ENCODE peak calls at places on chromosome 21, in ten cellular contexts. L is stimulated activated CD8-positive, alpha-beta memory T cell treated with anti-CD3 and anti-CD28 coated beads, Interleukin-15, amount 100 ng/mL, for 1 hour; X is AG09309; Q is brain microvascular endothelial cell; A is GM18507; R is NCI-H1694; J is HepG2; M is cardiac fibroblast; Y is DMS 273 treated with DMSO at 0.1 percent for 48 hours; Z is anterior cingulate cortex. H is an unnamed sample.
A peak's percentile ranks its signal among the peaks of the same experiment; 100 is the strongest.

GRCh38 chr21:42677339-42678117 is 24.1 kb downstream of the PDE9A start:
- DNase-seq in L (no peak), X (no peak), Q (peak; percentile 86), A (no peak), R (no peak), J (no peak), M (peak; percentile 80), Y (no peak), Z (no peak), H (no peak)

GRCh38 chr21:43034098-43034497 is 41.5 kb downstream of the CBS start:
- DNase-seq in L (no peak), X (no peak), Q (no peak), A (no peak), R (no peak), J (no peak), M (peak; percentile 12), Y (no peak), Z (no peak), H (no peak)

GRCh38 chr21:36509966-36510742 is 30.2 kb upstream of the CLDN14 start:
- DNase-seq in L (no peak), X (no peak), Q (no peak), A (no peak), R (no peak), J (no peak), M (no peak), Y (no peak), Z (no peak), H (no peak)

GRCh38 chr21:34166468-34166867 is 93.1 kb downstream of the MRPS6 start:
- DNase-seq in L (no peak), X (no peak), Q (no peak), A (no peak), R (no peak), J (no peak), M (peak; percentile 19), Y (no peak), Z (no peak), H (no peak)

GRCh38 chr21:39381009-39381408 is 32.1 kb upstream of the HMGN1 start:
- DNase-seq in L (no peak), X (no peak), Q (no peak), A (no peak), R (no peak), J (no peak), M (no peak), Y (no peak), Z (peak; percentile 22), H (no peak)

GRCh38 chr21:39441502-39442475 is 3.8 kb downstream of the LCA5L start:
- DNase-seq in L (no peak), X (no peak), Q (peak; percentile 48), A (peak; percentile 18), R (peak; percentile 70), J (peak; percentile 45), M (peak; percentile 68), Y (no peak), Z (no peak), H (no peak)

GRCh38 chr21:39332175-39332574 is 16.7 kb downstream of the HMGN1 start:
- DNase-seq in L (no peak), X (no peak), Q (no peak), A (no peak), R (no peak), J (no peak), M (no peak), Y (no peak), Z (no peak), H (no peak)

GRCh38 chr21:32214654-32215305 is 64.1 kb downstream of the MIS18A start:
- DNase-seq in L (no peak), X (no peak), Q (no peak), A (no peak), R (no peak), J (no peak), M (no peak), Y (no peak), Z (no peak), H (no peak)

GRCh38 chr21:35427320-35428040 is 378.4 kb upstream of the RUNX1 start:
- DNase-seq in L (no peak), X (no peak), Q (no peak), A (no peak), R (no peak), J (no peak), M (no peak), Y (no peak), Z (no peak), H (no peak)

GRCh38 chr21:29303301-29303700 is 4.6 kb downstream of the BACH1 start:
- DNase-seq in L (no peak), X (no peak), Q (no peak), A (no peak), R (no peak), J (no peak), M (no peak), Y (no peak), Z (no peak), H (no peak)